ENCODE peak calls at places on chromosomes 11 and 22, in four cellular contexts. U is GM12891, I is K562, K is GM12878. R is an unnamed sample.
A peak's percentile ranks its signal among the peaks of the same experiment; 100 is the strongest.

GRCh38 chr11:19259487-19260345 is 19.0 kb upstream of the E2F8 start:
- DNase-seq in I (peak; percentile 67), U (no peak), K (no peak), R (peak; percentile 54)

GRCh38 chr22:32318361-32318760 is 39.3 kb upstream of the RFPL3 start:
- DNase-seq in I (no peak), K (no peak), U (no peak), R (no peak)

GRCh38 chr11:76391811-76392475 is 10.8 kb downstream of the GVQW3 start:
- DNase-seq in I (no peak), U (no peak), K (no peak), R (no peak)

GRCh38 chr22:23784215-23784732 is 2.5 kb upstream of the SMARCB1 start:
- DNase-seq in K (no peak), U (no peak), I (no peak), R (no peak)

GRCh38 chr11:2317354-2318050 is 15.7 kb downstream of the TSPAN32 start:
- DNase-seq in U (no peak), I (no peak), K (no peak), R (no peak)

GRCh38 chr11:73154178-73154577 is 12.1 kb upstream of the FCHSD2 start:
- DNase-seq in I (peak; percentile 25), K (peak; percentile 95), U (no peak), R (peak; percentile 94)

GRCh38 chr11:82092904-82093303 is 640.8 kb downstream of the FAM181B start:
- DNase-seq in I (no peak), K (no peak), U (no peak), R (no peak)

GRCh38 chr11:111299111-111300026 is 1.0 kb downstream of the POU2AF3 start:
- DNase-seq in K (no peak), I (no peak), U (peak; percentile 52), R (no peak)

GRCh38 chr11:40149721-40150120 is 1309.7 kb downstream of the LRRC4C start:
- DNase-seq in U (no peak), K (no peak), I (no peak), R (no peak)

GRCh38 chr11:114440971-114441810 is 1.9 kb downstream of the REXO2 start:
- DNase-seq in U (no peak), I (peak; percentile 44), K (no peak), R (no peak)

GRCh38 chr22:25008666-25009065 is 56.1 kb downstream of the KIAA1671 start:
- DNase-seq in I (no peak), U (no peak), K (peak; percentile 35), R (no peak)

GRCh38 chr11:96050435-96051182 is 126.7 kb upstream of the MTMR2 start:
- DNase-seq in U (no peak), I (no peak), K (no peak), R (no peak)

GRCh38 chr11:2475151-2475918 is 30.5 kb downstream of the KCNQ1 start:
- DNase-seq in U (no peak), I (no peak), K (no peak), R (no peak)

GRCh38 chr11:64092119-64092760 is 56.5 kb downstream of the FLRT1 start:
- DNase-seq in K (no peak), I (peak; percentile 35), U (no peak), R (no peak)

GRCh38 chr11:48172818-48173609 is 43.6 kb upstream of the OR4B1 start:
- DNase-seq in K (no peak), U (peak; percentile 43), I (peak; percentile 75), R (peak; percentile 46)

GRCh38 chr11:109123811-109124787 is 297.9 kb upstream of the C11orf87 start:
- DNase-seq in U (no peak), I (no peak), K (no peak), R (no peak)

GRCh38 chr11:88448131-88448530 is 110.6 kb upstream of the CTSC start:
- DNase-seq in K (no peak), I (no peak), U (no peak), R (peak; percentile 81)

GRCh38 chr11:67648140-67648795 is 2.3 kb downstream of the ACY3 start:
- DNase-seq in U (peak; percentile 78), I (peak; percentile 53), K (no peak), R (peak; percentile 44)

GRCh38 chr11:15577519-15577918 is 462.8 kb downstream of the INSC start:
- DNase-seq in I (no peak), U (no peak), K (no peak), R (peak; percentile 89)

GRCh38 chr22:50199836-50200332 is 927 bp upstream of the SELENOO start:
- DNase-seq in U (no peak), K (no peak), I (no peak), R (no peak)
- TF ChIP-seq POLR2AphosphoS5 in U (peak; percentile 69), K (peak; percentile 45), I (no peak), R (peak; percentile 70)

DNA sequence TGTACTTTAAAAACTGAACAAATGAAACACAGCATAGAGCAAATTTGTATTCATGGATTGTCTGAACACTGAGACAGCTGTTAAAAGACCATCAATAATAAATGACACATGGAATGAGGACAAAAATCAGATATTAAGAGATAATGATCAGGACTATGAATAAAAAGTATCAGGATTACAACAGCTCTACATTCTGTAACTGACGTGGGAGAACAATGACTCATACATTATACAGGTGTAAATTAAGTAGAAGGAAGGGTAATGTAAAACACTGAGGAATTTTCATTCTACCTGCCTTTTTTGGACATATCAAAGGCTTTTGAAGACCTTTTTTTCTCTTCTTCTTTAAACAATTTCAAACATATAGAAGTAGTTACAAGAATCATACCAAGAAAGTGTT is 310.9 kb upstream of the ANO3 start:
- DNase-seq in I (no peak), U (no peak), K (no peak), R (no peak)
- TF ChIP-seq SPI1 in I (no peak), U (no peak), K (no peak), R (no peak)

DNA sequence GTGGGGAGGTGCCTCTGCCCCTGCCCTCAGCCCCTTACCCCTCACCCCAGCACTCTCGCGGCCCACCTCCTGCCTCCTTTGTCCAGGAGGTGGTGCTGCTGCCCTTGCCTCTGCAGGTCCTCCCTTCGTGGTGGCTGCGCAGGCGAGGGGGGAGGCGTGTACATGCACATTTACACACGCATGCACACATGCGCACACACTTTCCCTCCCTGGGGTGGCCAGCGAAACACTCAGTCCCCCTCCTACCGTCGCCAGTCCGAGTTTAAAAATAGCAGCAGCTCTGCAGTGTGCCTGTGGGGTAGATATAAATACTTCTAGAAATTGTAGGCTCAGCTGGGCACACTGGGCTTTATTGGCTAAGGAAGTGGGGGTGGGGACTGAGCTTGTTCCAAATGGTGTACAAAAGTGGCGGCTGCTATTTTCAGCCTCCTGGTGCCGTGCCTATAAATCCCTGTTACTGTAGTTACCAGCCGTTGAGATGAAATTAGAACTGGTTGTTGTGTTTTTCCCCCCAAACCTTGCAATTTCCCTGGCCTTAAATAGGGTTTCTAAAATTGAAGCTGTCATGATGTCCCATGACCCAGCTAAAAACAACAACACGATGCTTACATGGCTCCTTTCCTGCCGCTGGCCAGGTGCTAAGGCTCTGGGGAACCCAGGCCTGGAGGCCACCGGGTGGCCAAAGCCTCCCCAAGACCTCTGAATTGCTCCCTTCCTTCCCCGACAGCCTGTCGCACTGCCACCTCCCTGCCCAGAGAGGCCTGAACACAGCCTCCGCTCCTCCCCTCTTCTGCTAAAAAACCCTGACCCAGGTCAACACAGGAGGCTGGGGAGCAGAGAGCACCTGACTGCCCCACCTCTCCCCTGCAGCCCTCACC is 12.4 kb downstream of the PICK1 start:
- DNase-seq in U (no peak), K (no peak), I (peak; percentile 62), R (no peak)
- TF ChIP-seq POLR2AphosphoS5 in U (no peak), K (no peak), I (no peak), R (no peak)

GRCh38 chr11:45473491-45473890 is 187.3 kb upstream of the SYT13 start:
- DNase-seq in K (no peak), U (no peak), I (no peak), R (no peak)
- TF ChIP-seq SPI1 in K (no peak), U (no peak), I (no peak), R (no peak)

R was measured in HL-60.